ENCODE peak calls at places on chromosomes 5 and 9, in eight cellular contexts. L is HCT116; Z is IMR-90; J is naive thymus-derived CD4-positive, alpha-beta T cell; N is body of pancreas; O is Caco-2; V is small intestine; F is lower lobe of right lung. T is an unnamed sample.

GRCh38 chr5:127975961-127976360 is 107.6 kb upstream of the SLC12A2 start:
- DNase-seq in V (no peak), O (no peak), N (no peak), J (no peak), F (no peak), Z (no peak), L (no peak), T (no peak)

GRCh38 chr5:96597441-96598020 is 64.6 kb upstream of the CAST start:
- DNase-seq in F (no peak), Z (peak), O (no peak), V (no peak), J (no peak), N (no peak), L (no peak), T (no peak)

GRCh38 chr5:93099902-93100347 is 481.1 kb downstream of the NR2F1-AS1 start:
- DNase-seq in J (no peak), V (no peak), Z (no peak), L (no peak), N (no peak), O (peak), F (no peak), T (no peak)

GRCh38 chr9:33306037-33306436 is 15.7 kb downstream of the NFX1 start:
- DNase-seq in N (no peak), O (no peak), Z (peak), J (peak), V (no peak), F (no peak), L (no peak), T (no peak)

GRCh38 chr9:105062222-105062850 is 134.4 kb upstream of the ABCA1 start:
- DNase-seq in F (no peak), Z (no peak), O (no peak), J (no peak), N (no peak), V (peak), L (no peak), T (no peak)

GRCh38 chr5:160439205-160439600 is 17.5 kb downstream of the PTTG1 start:
- DNase-seq in L (peak), J (peak), F (peak), O (peak), N (peak), V (peak), Z (peak), T (peak)

GRCh38 chr5:64312496-64312895 is 146.9 kb downstream of the RNF180 start:
- DNase-seq in V (no peak), N (no peak), F (no peak), O (no peak), J (no peak), Z (no peak), L (no peak), T (no peak)

GRCh38 chr5:150398432-150399157 is 14.1 kb downstream of the CD74 start:
- DNase-seq in Z (no peak), L (no peak), O (peak), J (no peak), F (peak), V (peak), N (no peak), T (peak)

GRCh38 chr5:11497651-11498050 is 406.6 kb downstream of the CTNND2 start:
- DNase-seq in O (no peak), N (no peak), F (no peak), J (no peak), V (no peak), Z (no peak), L (no peak), T (no peak)

GRCh38 chr5:55232194-55232984 is 1.0 kb downstream of the CCNO start:
- DNase-seq in F (peak), O (peak), Z (no peak), V (no peak), J (peak), L (peak), N (peak), T (peak)

GRCh38 chr9:95670122-95670521 is 153.4 kb upstream of the PTCH1 start:
- DNase-seq in N (no peak), Z (no peak), O (no peak), V (no peak), F (no peak), L (no peak), J (no peak), T (no peak)

GRCh38 chr5:175895701-175896102 is 24.3 kb downstream of the CPLX2 start:
- DNase-seq in N (no peak), F (no peak), V (peak), O (no peak), L (no peak), J (peak), Z (no peak), T (no peak)

GRCh38 chr5:151040211-151040747 is 19.9 kb downstream of the GPX3 start:
- DNase-seq in N (no peak), V (no peak), L (peak), F (peak), Z (peak), J (no peak), O (peak), T (peak)

GRCh38 chr5:133612021-133612860 is at the start of gene FSTL4:
- DNase-seq in N (peak), J (peak), V (peak), O (peak), Z (no peak), F (peak), L (no peak), T (peak)

GRCh38 chr5:112762113-112762810 is 24.6 kb downstream of the APC start:
- DNase-seq in F (no peak), N (no peak), J (no peak), V (no peak), Z (peak), O (no peak), L (no peak), T (no peak)

GRCh38 chr5:173573126-173573960 is 43.1 kb downstream of the BOD1 start:
- DNase-seq in L (peak), Z (peak), J (peak), N (peak), O (peak), V (peak), F (peak), T (peak)

GRCh38 chr5:3305432-3305831 is 290.2 kb upstream of the IRX1 start:
- DNase-seq in L (no peak), N (no peak), O (no peak), V (no peak), Z (no peak), F (no peak), J (no peak), T (no peak)

GRCh38 chr9:111860443-111860842 is 36.2 kb upstream of the UGCG start:
- DNase-seq in O (no peak), N (no peak), V (no peak), F (no peak), L (no peak), J (no peak), Z (no peak), T (no peak)

GRCh38 chr5:149212203-149212951 is 59.3 kb upstream of the AFAP1L1 start:
- DNase-seq in F (no peak), L (no peak), N (no peak), Z (peak), J (no peak), O (no peak), V (peak), T (no peak)

GRCh38 chr5:176780951-176781350 is 29.4 kb upstream of the UNC5A start:
- DNase-seq in Z (no peak), V (no peak), F (no peak), J (no peak), L (no peak), N (no peak), O (no peak), T (peak)

GRCh38 chr5:172858990-172859811 is 25.1 kb downstream of the ERGIC1 start:
- DNase-seq in N (peak), V (peak), L (no peak), J (no peak), O (peak), F (peak), Z (peak), T (peak)

GRCh38 chr5:134106991-134107701 is 7.3 kb upstream of the TCF7 start:
- DNase-seq in O (no peak), N (no peak), Z (no peak), L (no peak), F (no peak), V (no peak), J (no peak), T (peak)

GRCh38 chr5:10556331-10556807 is 7.5 kb upstream of the ANKRD33B start:
- DNase-seq in J (no peak), O (no peak), Z (peak), F (no peak), V (no peak), N (no peak), L (no peak), T (no peak)

GRCh38 chr9:81609782-81610738 is 79.3 kb downstream of the TLE1 start:
- DNase-seq in Z (peak), F (no peak), O (no peak), V (no peak), J (no peak), N (no peak), L (no peak), T (peak)

GRCh38 chr9:118459832-118460425 is 755.7 kb downstream of the TLR4 start:
- DNase-seq in N (no peak), L (no peak), O (no peak), V (peak), J (no peak), Z (no peak), F (no peak), T (no peak)

GRCh38 chr5:37893414-37894134 is 53.7 kb upstream of the GDNF start:
- DNase-seq in J (no peak), V (no peak), F (no peak), L (no peak), N (no peak), Z (no peak), O (no peak), T (no peak)

GRCh38 chr5:80594810-80595209 is 24.7 kb upstream of the ANKRD34B start:
- DNase-seq in N (no peak), O (no peak), F (no peak), L (no peak), J (no peak), V (no peak), Z (no peak), T (no peak)

GRCh38 chr9:110731437-110732028 is 62.9 kb downstream of the MUSK start:
- DNase-seq in V (no peak), L (no peak), O (no peak), J (no peak), Z (no peak), F (no peak), N (no peak), T (no peak)
- H3K4me3 ChIP-seq in V (no peak), L (no peak), O (no peak), J (no peak), Z (no peak), F (no peak), N (no peak), T (no peak)

DNA sequence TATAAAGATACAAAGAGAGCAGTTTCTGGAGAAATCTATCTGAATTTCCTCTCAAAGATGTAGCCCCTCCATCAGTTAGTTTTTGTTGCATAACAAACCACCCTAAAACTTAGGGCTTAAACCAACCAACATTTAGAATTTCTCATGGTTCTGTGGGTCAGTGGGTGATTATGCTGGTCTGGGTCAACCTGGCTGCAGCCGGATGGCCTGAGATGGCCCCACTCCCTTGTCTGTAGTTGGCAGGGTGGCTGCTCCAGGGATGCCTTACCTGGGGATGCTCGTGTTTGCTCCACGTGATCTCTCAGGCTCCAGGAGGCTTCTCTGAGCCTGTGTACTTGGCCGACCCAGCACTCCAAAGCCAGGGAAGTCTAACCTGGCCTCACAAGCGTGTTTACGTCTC is 139.3 kb downstream of the MVB12B start:
- DNase-seq in J (no peak), V (no peak), L (no peak), O (no peak), Z (no peak), N (no peak), F (peak), T (no peak)
- H3K4me3 ChIP-seq in J (no peak), V (no peak), L (no peak), O (no peak), Z (no peak), N (no peak), F (no peak), T (no peak)

GRCh38 chr9:126327750-126328120 is 1.1 kb downstream of the MVB12B start:
- DNase-seq in N (no peak), J (no peak), V (no peak), Z (no peak), L (no peak), F (no peak), O (no peak), T (no peak)

GRCh38 chr9:126328415-126328814 is 1.8 kb downstream of the MVB12B start:
- DNase-seq in V (no peak), J (no peak), F (no peak), O (no peak), Z (no peak), L (no peak), N (no peak), T (no peak)

GRCh38 chr9:126325779-126326178 is 850 bp upstream of the MVB12B start:
- DNase-seq in Z (no peak), L (no peak), O (no peak), V (no peak), J (no peak), N (no peak), F (no peak), T (no peak)

GRCh38 chr9:126327016-126327749 is 554 bp downstream of the MVB12B start:
- DNase-seq in F (no peak), Z (no peak), N (peak), J (peak), O (peak), V (no peak), L (no peak), T (peak)

DNA sequence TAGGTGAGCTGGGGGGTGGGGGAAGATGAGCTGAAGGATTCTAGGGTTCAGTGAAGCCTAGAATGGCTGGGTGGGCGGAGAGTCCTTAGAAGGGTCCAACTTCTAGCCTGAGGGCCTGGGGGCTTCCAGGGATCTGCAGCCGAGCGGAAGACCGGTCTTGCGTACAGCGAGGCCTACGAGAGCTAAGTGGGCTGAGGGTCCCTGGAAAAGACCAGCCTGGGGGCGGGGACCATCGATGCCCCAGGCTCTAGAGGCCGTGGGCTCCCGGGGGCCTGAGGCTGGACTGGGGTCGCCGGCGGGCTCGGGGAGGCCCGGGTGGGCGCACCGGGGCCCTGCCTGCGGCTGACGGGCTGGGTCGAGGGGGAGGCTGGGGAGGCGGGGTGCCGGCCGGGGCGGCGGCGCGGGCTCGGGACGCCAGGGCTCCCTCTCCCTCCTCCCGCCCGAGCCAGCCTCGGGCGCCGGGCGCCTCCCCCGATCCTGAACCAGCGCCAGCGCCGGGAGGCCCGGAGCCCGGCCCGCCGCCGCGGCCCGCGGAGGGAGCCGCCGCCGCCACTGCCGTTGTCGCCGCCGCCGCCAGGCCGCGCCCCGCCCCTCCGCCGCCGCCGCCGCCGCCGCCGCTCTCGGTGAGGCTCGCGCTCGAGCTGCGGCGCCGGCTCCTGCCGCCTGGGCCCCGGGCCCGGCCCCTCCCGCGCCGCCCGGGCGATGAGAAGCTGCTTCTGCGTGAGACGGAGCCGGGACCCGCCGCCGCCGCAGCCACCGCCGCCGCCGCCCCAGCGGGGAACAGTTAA is at the start of gene MVB12B:
- DNase-seq in F (peak), J (peak), V (peak), O (peak), N (peak), L (no peak), Z (peak), T (peak)
- H3K4me3 ChIP-seq in F (peak), J (peak), V (peak), O (peak), N (no peak), L (peak), Z (peak), T (peak)

DNA sequence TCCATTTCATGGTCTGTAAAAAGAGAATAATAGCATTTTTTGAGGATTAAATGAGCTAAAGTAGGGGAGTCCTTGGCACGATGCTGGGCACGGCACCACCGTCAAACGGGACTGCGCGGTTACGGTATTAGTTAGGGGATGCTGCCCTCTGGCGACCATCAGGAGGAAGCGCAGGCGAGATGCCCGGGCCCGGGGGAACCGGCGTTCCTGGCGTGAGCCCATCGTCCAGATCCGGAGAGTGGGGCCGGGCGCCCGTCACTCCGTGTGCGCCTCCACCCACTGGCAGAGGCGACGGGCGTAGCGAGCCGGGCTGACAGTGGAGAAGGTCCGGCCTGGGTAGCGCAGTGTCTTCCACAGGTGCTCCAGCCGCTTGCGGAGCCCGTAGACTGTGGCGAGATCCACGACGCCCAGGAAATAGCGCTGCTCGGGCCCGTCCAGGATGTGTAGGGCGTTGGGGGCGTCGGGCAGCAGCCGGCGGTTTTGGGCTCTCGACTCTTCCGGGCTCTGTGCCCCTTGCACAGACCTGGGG is 4.8 kb upstream of the ST6GALNAC4 start:
- DNase-seq in O (peak), N (peak), F (peak), Z (no peak), L (no peak), V (peak), J (peak), T (peak)
- H3K4me3 ChIP-seq in O (peak), N (no peak), F (peak), Z (no peak), L (no peak), V (no peak), J (no peak), T (no peak)

GRCh38 chr9:89629096-89629976 is 24.5 kb downstream of the GADD45G start:
- DNase-seq in L (no peak), O (no peak), F (no peak), V (no peak), N (no peak), J (no peak), Z (no peak), T (peak)

GRCh38 chr9:89632136-89633135 is 27.6 kb downstream of the GADD45G start:
- DNase-seq in V (no peak), J (no peak), O (peak), Z (no peak), L (no peak), N (no peak), F (no peak), T (peak)

GRCh38 chr9:89633404-89633803 is 28.6 kb downstream of the GADD45G start:
- DNase-seq in J (no peak), Z (no peak), N (no peak), F (no peak), V (no peak), O (no peak), L (no peak), T (peak)

GRCh38 chr9:89633920-89634319 is 29.1 kb downstream of the GADD45G start:
- DNase-seq in J (no peak), N (no peak), V (no peak), Z (no peak), L (no peak), F (no peak), O (no peak), T (peak)

GRCh38 chr9:89631381-89631780 is 26.6 kb downstream of the GADD45G start:
- DNase-seq in J (no peak), V (no peak), F (no peak), Z (no peak), N (peak), O (no peak), L (no peak), T (peak)
- H3K4me3 ChIP-seq in J (no peak), V (no peak), F (no peak), Z (no peak), N (no peak), O (no peak), L (no peak), T (no peak)

DNA sequence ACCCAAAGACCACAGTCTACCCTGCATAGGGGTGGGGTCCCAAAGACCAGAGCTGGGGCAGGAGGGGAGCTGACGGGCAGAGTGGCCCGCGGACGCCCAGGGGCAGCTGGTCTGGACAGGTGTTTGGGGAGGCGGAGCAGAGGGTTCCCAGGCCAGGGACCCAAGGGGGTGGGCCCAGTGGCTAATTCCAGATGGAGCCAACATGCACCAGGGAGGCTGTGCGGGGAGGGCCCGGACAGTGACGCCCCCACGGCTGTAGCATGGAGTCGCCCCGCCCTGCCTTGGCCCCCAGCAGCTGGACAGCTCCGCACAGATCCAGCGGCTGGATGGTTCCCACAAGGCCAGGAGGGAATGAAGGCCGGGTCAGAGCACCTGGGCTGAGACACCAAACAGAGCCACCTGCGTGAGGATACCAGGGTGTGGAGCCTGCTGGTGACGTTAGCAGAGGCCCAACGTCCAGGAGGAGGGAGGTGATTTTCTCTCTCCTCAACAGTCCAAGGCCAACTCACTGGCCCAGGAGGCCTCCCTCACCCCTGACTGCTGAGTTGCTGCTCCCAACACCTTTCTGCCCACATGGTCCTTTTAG is 55.3 kb upstream of the EGFL7 start:
- DNase-seq in O (no peak), J (no peak), F (no peak), L (no peak), Z (no peak), V (peak), N (no peak), T (no peak)
- H3K4me3 ChIP-seq in O (no peak), J (no peak), F (no peak), L (no peak), Z (no peak), V (no peak), N (no peak), T (no peak)